ENCODE peak calls at places on chromosomes 3 and 15, in nine cellular contexts. F, M, V, U, T, A, E, G and Z are unnamed samples. For H3K9me3, the result is how much of the 10 kb centered on the place peaks cover.

GRCh38 chr3:71926690-71927089 is 141.7 kb upstream of the PROK2 start:
- DNase-seq in M (no peak), T (no peak), F (no peak), V (no peak), E (no peak), G (no peak), U (no peak), A (no peak), Z (no peak)

GRCh38 chr3:128895843-128896365 is 16.5 kb downstream of the ACAD9 start:
- DNase-seq in U (no peak), A (no peak), E (no peak), G (no peak), M (no peak), F (no peak), T (no peak), V (peak), Z (no peak)

GRCh38 chr3:62892951-62893350 is 17.7 kb upstream of the CADPS start:
- DNase-seq in F (no peak), G (no peak), A (no peak), E (no peak), M (no peak), U (no peak), T (no peak), V (no peak), Z (no peak)

GRCh38 chr3:33167716-33168339 is 50.8 kb downstream of the SUSD5 start:
- DNase-seq in U (no peak), G (no peak), A (no peak), F (no peak), V (no peak), T (no peak), E (no peak), M (no peak), Z (no peak)

GRCh38 chr15:86347245-86347644 is 267.6 kb downstream of the AGBL1 start:
- DNase-seq in A (no peak), T (no peak), E (no peak), M (no peak), V (no peak), G (no peak), U (no peak), F (no peak), Z (no peak)

GRCh38 chr15:79090487-79091203 is at the start of gene RASGRF1:
- DNase-seq in F (no peak), U (no peak), A (no peak), T (no peak), M (no peak), V (peak), E (no peak), G (no peak), Z (no peak)

GRCh38 chr15:65184305-65184943 is 718 bp downstream of the CLPX start:
- DNase-seq in E (peak), U (peak), T (peak), M (peak), F (peak), A (peak), V (peak), G (peak), Z (no peak)

GRCh38 chr3:197406266-197406665 is 107.9 kb upstream of the DLG1 start:
- DNase-seq in E (no peak), V (no peak), A (no peak), F (no peak), G (peak), U (peak), M (no peak), T (no peak), Z (no peak)

GRCh38 chr3:108780235-108780634 is 23.0 kb upstream of the RETNLB start:
- DNase-seq in V (no peak), F (no peak), E (no peak), A (no peak), U (no peak), G (no peak), M (no peak), T (no peak), Z (no peak)

GRCh38 chr3:33523093-33523667 is 83.0 kb upstream of the UBP1 start:
- DNase-seq in T (no peak), U (no peak), A (no peak), E (no peak), F (no peak), V (no peak), G (no peak), M (no peak), Z (no peak)

GRCh38 chr15:67820147-67820991 is 4.9 kb upstream of the SKOR1 start:
- DNase-seq in V (no peak), F (no peak), E (peak), G (no peak), M (no peak), A (no peak), T (no peak), U (no peak), Z (no peak)

GRCh38 chr15:63600646-63601025 is 3.4 kb downstream of the FBXL22 start:
- DNase-seq in G (peak), T (peak), V (peak), U (peak), F (peak), A (peak), M (peak), E (peak), Z (peak)

GRCh38 chr3:190055773-190056172 is 64.9 kb downstream of the P3H2 start:
- DNase-seq in V (no peak), U (no peak), F (no peak), T (no peak), A (no peak), G (no peak), E (no peak), M (no peak), Z (no peak)

GRCh38 chr3:190056795-190057194 is 63.9 kb downstream of the P3H2 start:
- DNase-seq in E (no peak), G (no peak), V (no peak), M (no peak), F (no peak), U (no peak), A (no peak), T (no peak), Z (no peak)

GRCh38 chr3:190058486-190059241 is 62.0 kb downstream of the P3H2 start:
- DNase-seq in M (no peak), G (no peak), E (no peak), V (no peak), A (no peak), T (no peak), F (no peak), U (no peak), Z (no peak)

GRCh38 chr3:190051643-190052042 is 69.1 kb downstream of the P3H2 start:
- DNase-seq in T (no peak), F (no peak), G (no peak), E (no peak), U (no peak), M (no peak), V (no peak), A (no peak), Z (no peak)

GRCh38 chr3:190053919-190054672 is 66.6 kb downstream of the P3H2 start:
- DNase-seq in U (no peak), A (no peak), E (no peak), M (peak), T (peak), V (no peak), F (no peak), G (no peak), Z (no peak)
- TF ChIP-seq CTCF in U (peak), A (no peak), E (no peak), M (peak), T (no peak), V (no peak), F (no peak), G (no peak), Z (no peak)

GRCh38 chr15:25054329-25054728 is 99.5 kb downstream of the SNRPN start:
- DNase-seq in F (peak), A (peak), T (no peak), G (no peak), E (peak), V (no peak), M (no peak), U (no peak), Z (no peak)
- H3K9me3 ChIP-seq in F (half or more), A (under half), T (half or more), G (half or more), E (under half), V (half or more), M (under half), U (half or more), Z (half or more)

DNA sequence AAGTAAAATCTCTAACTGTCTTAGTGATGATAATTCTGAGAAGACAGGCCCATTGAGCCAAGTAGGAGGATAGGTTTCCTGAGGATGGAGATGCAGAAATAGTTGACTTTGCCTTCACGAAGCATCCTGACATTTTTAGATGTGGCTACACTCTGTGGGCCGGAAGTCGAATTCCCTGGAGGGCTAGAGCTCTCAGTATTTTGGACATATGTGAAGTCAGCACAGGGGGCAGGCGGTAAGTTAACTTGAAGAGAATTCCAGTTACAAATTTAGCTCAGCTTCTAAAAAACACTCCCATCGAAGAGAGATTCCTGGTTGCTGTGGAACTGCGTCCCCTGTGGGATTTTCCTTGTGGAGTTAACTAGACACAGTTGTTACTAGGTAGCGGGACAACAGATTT is 161.9 kb upstream of the RGMA start:
- DNase-seq in A (no peak), M (no peak), F (no peak), E (no peak), V (no peak), U (peak), G (peak), T (peak), Z (no peak)
- TF ChIP-seq CTCF in A (no peak), M (no peak), F (no peak), E (no peak), V (no peak), U (no peak), G (peak), T (peak), Z (no peak)

GRCh38 chr15:25051399-25052154 is 96.8 kb downstream of the SNRPN start:
- DNase-seq in F (no peak), T (peak), G (no peak), M (no peak), V (peak), E (no peak), U (no peak), A (no peak), Z (no peak)
- H3K9me3 ChIP-seq in F (half or more), T (half or more), G (half or more), M (under half), V (half or more), E (under half), U (half or more), A (under half), Z (half or more)

GRCh38 chr15:91525746-91526145 is 327.8 kb upstream of the SLCO3A1 start:
- DNase-seq in E (no peak), F (no peak), M (no peak), V (no peak), T (peak), A (no peak), U (no peak), G (no peak), Z (no peak)

GRCh38 chr15:91521996-91522395 is 331.5 kb upstream of the SLCO3A1 start:
- DNase-seq in G (no peak), V (no peak), F (no peak), T (no peak), A (no peak), U (no peak), M (no peak), E (no peak), Z (peak)

GRCh38 chr15:91520848-91521247 is 332.7 kb upstream of the SLCO3A1 start:
- DNase-seq in M (no peak), E (no peak), V (no peak), U (no peak), T (no peak), G (no peak), F (no peak), A (no peak), Z (peak)

GRCh38 chr15:91524534-91524933 is 329.0 kb upstream of the SLCO3A1 start:
- DNase-seq in A (no peak), V (no peak), U (no peak), E (no peak), G (no peak), T (no peak), M (no peak), F (no peak), Z (no peak)

GRCh38 chr15:91522609-91523332 is 330.7 kb upstream of the SLCO3A1 start:
- DNase-seq in F (no peak), G (no peak), A (no peak), V (no peak), M (no peak), T (peak), E (no peak), U (no peak), Z (peak)
- TF ChIP-seq CTCF in F (no peak), G (peak), A (no peak), V (no peak), M (peak), T (peak), E (no peak), U (no peak), Z (peak)

GRCh38 chr3:190291994-190292584 is 30.2 kb downstream of the CLDN1 start:
- DNase-seq in U (no peak), V (no peak), A (no peak), F (no peak), G (no peak), E (no peak), M (no peak), T (no peak), Z (no peak)

GRCh38 chr3:190289989-190290388 is 32.3 kb downstream of the CLDN1 start:
- DNase-seq in M (no peak), V (no peak), T (no peak), A (no peak), F (no peak), E (no peak), G (no peak), U (no peak), Z (no peak)

GRCh38 chr3:190286014-190286413 is 36.2 kb downstream of the CLDN1 start:
- DNase-seq in A (no peak), E (no peak), T (no peak), U (no peak), F (no peak), G (no peak), V (no peak), M (no peak), Z (no peak)

GRCh38 chr3:190293621-190294020 is 28.6 kb downstream of the CLDN1 start:
- DNase-seq in G (no peak), U (no peak), V (no peak), E (no peak), F (no peak), A (no peak), M (no peak), T (no peak), Z (no peak)

GRCh38 chr3:190288836-190289235 is 33.4 kb downstream of the CLDN1 start:
- DNase-seq in V (no peak), G (no peak), T (no peak), E (no peak), F (no peak), M (no peak), U (no peak), A (no peak), Z (no peak)
- H3K9me3 ChIP-seq in V (under half), G (under half), T (under half), E (under half), F (under half), M (under half), U (under half), A (under half), Z (under half)

GRCh38 chr3:46684881-46685280 is 8.6 kb downstream of the ALS2CL start:
- DNase-seq in M (no peak), A (no peak), G (no peak), E (no peak), T (no peak), F (no peak), V (no peak), U (no peak), Z (no peak)
- TF ChIP-seq CTCF in M (no peak), A (no peak), G (no peak), E (no peak), T (no peak), F (no peak), V (no peak), U (no peak), Z (no peak)

GRCh38 chr3:134527037-134527436 is 41.2 kb downstream of the CEP63 start:
- DNase-seq in E (no peak), G (no peak), T (no peak), V (no peak), U (no peak), M (no peak), A (no peak), F (no peak), Z (no peak)
- H3K9me3 ChIP-seq in E (under half), G (under half), T (under half), V (under half), U (under half), M (under half), A (under half), F (under half), Z (under half)